ENCODE peak calls at places on chromosomes 1 and 21, in four cellular contexts. W is K562, I is HepG2, F is GM12878. Z is an unnamed sample.

GRCh38 chr1:15919316-15919715 is 56.6 kb downstream of the ZBTB17 start:
- DNase-seq in F (peak; percentile 70), I (no peak), W (no peak), Z (no peak)

GRCh38 chr1:203302461-203302860 is 2.9 kb upstream of the BTG2 start:
- DNase-seq in I (no peak), W (no peak), F (no peak), Z (no peak)

GRCh38 chr1:24266398-24266941 is 52.7 kb upstream of the GRHL3 start:
- DNase-seq in F (no peak), I (peak; percentile 14), W (peak; percentile 8), Z (no peak)

GRCh38 chr1:59077739-59078503 is 219.0 kb upstream of the FGGY start:
- DNase-seq in I (no peak), W (no peak), F (no peak), Z (peak; percentile 43)

GRCh38 chr1:42955311-42956063 is 3.2 kb downstream of the SLC2A1 start:
- DNase-seq in I (no peak), W (no peak), F (no peak), Z (no peak)

GRCh38 chr1:171917361-171917760 is 76.1 kb downstream of the DNM3 start:
- DNase-seq in W (no peak), I (no peak), F (no peak), Z (no peak)

GRCh38 chr1:93453911-93454310 is 6.0 kb downstream of the FNBP1L start:
- DNase-seq in I (no peak), F (no peak), W (no peak), Z (no peak)

GRCh38 chr1:173241528-173242347 is 34.6 kb upstream of the TNFSF4 start:
- DNase-seq in F (peak; percentile 42), I (no peak), W (no peak), Z (no peak)

GRCh38 chr1:224503161-224504118 is 68.8 kb upstream of the WDR26 start:
- DNase-seq in W (peak; percentile 100), I (peak; percentile 38), F (peak; percentile 51), Z (peak; percentile 72)

GRCh38 chr1:93440272-93440671 is 7.6 kb upstream of the FNBP1L start:
- DNase-seq in F (no peak), I (peak; percentile 71), W (no peak), Z (no peak)

GRCh38 chr1:66613187-66613586 is 79.2 kb downstream of the SGIP1 start:
- DNase-seq in W (no peak), I (no peak), F (no peak), Z (no peak)

GRCh38 chr1:224498574-224499170 is 64.1 kb upstream of the WDR26 start:
- DNase-seq in F (no peak), W (no peak), I (no peak), Z (peak; percentile 82)

GRCh38 chr1:3922851-3923250 is 22.8 kb upstream of the C1orf174 start:
- DNase-seq in I (no peak), W (no peak), F (no peak), Z (no peak)

GRCh38 chr1:27572019-27572678 is 31.8 kb downstream of the AHDC1 start:
- DNase-seq in F (no peak), I (no peak), W (peak; percentile 69), Z (no peak)

GRCh38 chr1:238985312-238985711 is 401.1 kb upstream of the CHRM3 start:
- DNase-seq in W (no peak), I (no peak), F (no peak), Z (no peak)

GRCh38 chr1:145961425-145962156 is 2.8 kb downstream of the ANKRD34A start:
- DNase-seq in I (no peak), F (no peak), W (no peak), Z (peak; percentile 43)

GRCh38 chr21:36282568-36283230 is 37.3 kb upstream of the MORC3 start:
- DNase-seq in I (no peak), F (no peak), W (no peak), Z (no peak)

GRCh38 chr1:30680429-30680828 is 43.0 kb downstream of the MATN1 start:
- DNase-seq in I (no peak), W (no peak), F (no peak), Z (no peak)

GRCh38 chr1:164602142-164602429 is 43.1 kb downstream of the PBX1 start:
- DNase-seq in F (no peak), W (no peak), I (no peak), Z (peak; percentile 59)

GRCh38 chr1:19164274-19165015 is 45.6 kb downstream of the UBR4 start:
- DNase-seq in I (no peak), F (no peak), W (no peak), Z (no peak)

GRCh38 chr1:22639286-22639685 is 2.9 kb downstream of the C1QA start:
- DNase-seq in I (no peak), W (peak; percentile 70), F (no peak), Z (peak; percentile 73)

GRCh38 chr21:28663111-28663693 is 329.5 kb downstream of the LTN1 start:
- DNase-seq in I (no peak), W (no peak), F (no peak), Z (no peak)

GRCh38 chr1:88286716-88287115 is 397.4 kb upstream of the PKN2 start:
- DNase-seq in I (no peak), F (no peak), W (no peak), Z (no peak)

GRCh38 chr1:119075614-119076013 is 64.8 kb downstream of the WARS2 start:
- DNase-seq in F (no peak), W (no peak), I (no peak), Z (no peak)

GRCh38 chr1:7592120-7592798 is 178.8 kb upstream of the VAMP3 start:
- DNase-seq in W (no peak), F (no peak), I (no peak), Z (no peak)

GRCh38 chr1:2324553-2325366 is 66.6 kb downstream of the MORN1 start:
- DNase-seq in F (no peak), I (no peak), W (no peak), Z (no peak)

GRCh38 chr1:111204211-111204883 is 3.9 kb upstream of the DENND2D start:
- DNase-seq in W (no peak), I (no peak), F (peak; percentile 77), Z (no peak)

GRCh38 chr1:184883304-184883815 is 90.9 kb downstream of the NIBAN1 start:
- DNase-seq in W (no peak), F (no peak), I (no peak), Z (no peak)

GRCh38 chr1:28259935-28260802 is 851 bp downstream of the SESN2 start:
- DNase-seq in F (no peak), W (peak; percentile 77), I (no peak), Z (peak; percentile 81)

GRCh38 chr1:235015291-235015990 is 113.2 kb downstream of the TOMM20 start:
- DNase-seq in F (peak; percentile 99), I (no peak), W (no peak), Z (no peak)

GRCh38 chr1:199545780-199546179 is 481.7 kb upstream of the NR5A2 start:
- DNase-seq in I (no peak), W (peak; percentile 3), F (no peak), Z (peak; percentile 37)
- TF ChIP-seq NR2C2 in I (no peak), W (no peak), F (no peak), Z (no peak)

GRCh38 chr21:43864313-43864805 is 664 bp upstream of the AGPAT3 start:
- DNase-seq in F (no peak), W (peak; percentile 60), I (no peak), Z (peak; percentile 67)
- TF ChIP-seq NR2C2 in F (no peak), W (no peak), I (no peak), Z (no peak)

GRCh38 chr1:75131593-75132420 is 2.4 kb upstream of the LHX8 start:
- DNase-seq in W (no peak), I (no peak), F (no peak), Z (no peak)
- TF ChIP-seq NR2C2 in W (no peak), I (no peak), F (no peak), Z (no peak)

GRCh38 chr1:51912881-51913280 is 34.4 kb upstream of the NRDC start:
- DNase-seq in F (no peak), I (no peak), W (no peak), Z (no peak)
- TF ChIP-seq NR2C2 in F (no peak), I (no peak), W (no peak), Z (no peak)

GRCh38 chr1:115781343-115781742 is 12.8 kb upstream of the CASQ2 start:
- DNase-seq in F (no peak), W (no peak), I (no peak), Z (no peak)

GRCh38 chr1:115783311-115783710 is 14.8 kb upstream of the CASQ2 start:
- DNase-seq in W (no peak), F (no peak), I (no peak), Z (no peak)

GRCh38 chr1:115781830-115782229 is 13.3 kb upstream of the CASQ2 start:
- DNase-seq in F (no peak), W (no peak), I (no peak), Z (no peak)

GRCh38 chr1:115782571-115783281 is 14.2 kb upstream of the CASQ2 start:
- DNase-seq in W (no peak), F (no peak), I (no peak), Z (no peak)
- TF ChIP-seq NR2C2 in W (no peak), F (no peak), I (no peak), Z (no peak)

DNA sequence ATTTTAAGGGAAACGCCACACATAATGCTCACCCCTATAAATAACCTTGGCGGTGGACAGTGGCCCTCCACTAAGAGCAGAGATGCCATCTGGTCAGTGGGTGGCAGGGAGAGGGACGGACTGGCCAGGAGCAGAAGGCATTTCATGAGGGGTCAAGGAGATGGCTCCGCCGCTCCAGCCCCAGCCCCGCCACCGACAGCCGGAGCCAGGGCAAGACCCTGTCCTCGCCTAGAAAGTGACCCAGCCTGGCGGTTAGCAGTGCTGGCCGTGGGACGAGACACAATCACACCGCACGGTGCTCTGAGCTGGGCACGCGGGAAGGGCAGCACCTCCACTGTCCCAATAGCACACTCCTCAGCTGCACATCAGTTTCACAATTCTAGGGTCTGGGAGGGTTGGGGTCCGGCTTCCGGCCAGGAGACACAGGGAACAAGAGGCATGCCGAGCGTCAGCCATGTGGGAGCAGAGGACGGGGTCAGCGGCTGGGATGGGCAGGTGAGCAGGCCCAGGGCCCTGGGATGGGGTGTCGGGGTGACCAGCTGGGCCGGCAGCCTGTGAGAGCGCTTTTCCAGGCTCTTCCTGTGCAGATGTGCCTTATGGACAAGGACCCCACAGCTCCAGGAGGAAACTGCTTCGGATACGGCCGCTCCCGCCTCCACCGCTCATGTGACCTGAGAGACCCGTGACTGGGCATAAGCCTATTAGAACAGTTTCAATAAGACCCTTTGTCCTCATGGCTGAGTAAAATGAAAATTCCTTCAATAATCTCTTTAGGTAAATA is 5.7 kb downstream of the SLC19A1 start:
- DNase-seq in F (no peak), I (no peak), W (no peak), Z (peak; percentile 8)
- TF ChIP-seq NR2C2 in F (no peak), I (no peak), W (no peak), Z (no peak)

Z was measured in WTC11.